ENCODE peak calls at places on chromosomes 6 and 20, in ten cellular contexts. One of them, this sample, is unnamed.

GRCh38 chr20:63163596-63164560 is 52.1 kb downstream of the YTHDF1 start:
- DNase-seq in NCI-H526 treated with DMSO at 0.1 percent for 48 hours: no peak
- DNase-seq in RWPE1: no peak
- DNase-seq in Kasumi-1: no peak
- DNase-seq in NCI-H1417: peak
- DNase-seq in NCI-H187: no peak
- DNase-seq in stimulated activated CD4-positive, alpha-beta T cell treated with anti-CD3 and anti-CD28 coated beads, Interleukin-4, amount 100 ng/mL, for 4 hours: no peak
- DNase-seq in activated CD8-positive, alpha-beta memory T cell treated with anti-CD3 and anti-CD28 coated beads, Interleukin-2, amount 50 U/mL, for 4 hours: no peak
- DNase-seq in NCI-H1694 treated with DMSO at 0.1 percent for 48 hours: no peak
- DNase-seq in GM03348: no peak
- DNase-seq in this sample: no peak

GRCh38 chr6:158584236-158584651 is 24.4 kb downstream of the TMEM181 start:
- DNase-seq in stimulated activated CD4-positive, alpha-beta T cell treated with anti-CD3 and anti-CD28 coated beads, Interleukin-4, amount 100 ng/mL, for 4 hours: no peak
- DNase-seq in NCI-H1694 treated with DMSO at 0.1 percent for 48 hours: no peak
- DNase-seq in activated CD8-positive, alpha-beta memory T cell treated with anti-CD3 and anti-CD28 coated beads, Interleukin-2, amount 50 U/mL, for 4 hours: no peak
- DNase-seq in Kasumi-1: no peak
- DNase-seq in NCI-H526 treated with DMSO at 0.1 percent for 48 hours: no peak
- DNase-seq in NCI-H187: no peak
- DNase-seq in RWPE1: no peak
- DNase-seq in GM03348: no peak
- DNase-seq in NCI-H1417: no peak
- DNase-seq in this sample: no peak

GRCh38 chr6:89042664-89043063 is 37.9 kb upstream of the PNRC1 start:
- DNase-seq in NCI-H1694 treated with DMSO at 0.1 percent for 48 hours: no peak
- DNase-seq in Kasumi-1: no peak
- DNase-seq in NCI-H526 treated with DMSO at 0.1 percent for 48 hours: no peak
- DNase-seq in RWPE1: no peak
- DNase-seq in NCI-H1417: no peak
- DNase-seq in activated CD8-positive, alpha-beta memory T cell treated with anti-CD3 and anti-CD28 coated beads, Interleukin-2, amount 50 U/mL, for 4 hours: no peak
- DNase-seq in NCI-H187: no peak
- DNase-seq in GM03348: no peak
- DNase-seq in stimulated activated CD4-positive, alpha-beta T cell treated with anti-CD3 and anti-CD28 coated beads, Interleukin-4, amount 100 ng/mL, for 4 hours: no peak
- DNase-seq in this sample: no peak

GRCh38 chr20:34017610-34018009 is 23.9 kb downstream of the RALY start:
- DNase-seq in NCI-H1694 treated with DMSO at 0.1 percent for 48 hours: no peak
- DNase-seq in NCI-H526 treated with DMSO at 0.1 percent for 48 hours: no peak
- DNase-seq in RWPE1: peak
- DNase-seq in GM03348: peak
- DNase-seq in NCI-H187: no peak
- DNase-seq in Kasumi-1: no peak
- DNase-seq in stimulated activated CD4-positive, alpha-beta T cell treated with anti-CD3 and anti-CD28 coated beads, Interleukin-4, amount 100 ng/mL, for 4 hours: no peak
- DNase-seq in activated CD8-positive, alpha-beta memory T cell treated with anti-CD3 and anti-CD28 coated beads, Interleukin-2, amount 50 U/mL, for 4 hours: no peak
- DNase-seq in NCI-H1417: no peak
- DNase-seq in this sample: no peak

GRCh38 chr6:98047881-98048280 is 764.9 kb upstream of the MMS22L start:
- DNase-seq in NCI-H1417: no peak
- DNase-seq in activated CD8-positive, alpha-beta memory T cell treated with anti-CD3 and anti-CD28 coated beads, Interleukin-2, amount 50 U/mL, for 4 hours: no peak
- DNase-seq in GM03348: no peak
- DNase-seq in stimulated activated CD4-positive, alpha-beta T cell treated with anti-CD3 and anti-CD28 coated beads, Interleukin-4, amount 100 ng/mL, for 4 hours: no peak
- DNase-seq in NCI-H187: no peak
- DNase-seq in Kasumi-1: no peak
- DNase-seq in RWPE1: no peak
- DNase-seq in NCI-H526 treated with DMSO at 0.1 percent for 48 hours: no peak
- DNase-seq in NCI-H1694 treated with DMSO at 0.1 percent for 48 hours: no peak
- DNase-seq in this sample: no peak

GRCh38 chr20:62953839-62954703 is 1.6 kb downstream of the SLC17A9 start:
- DNase-seq in GM03348: peak
- DNase-seq in RWPE1: no peak
- DNase-seq in stimulated activated CD4-positive, alpha-beta T cell treated with anti-CD3 and anti-CD28 coated beads, Interleukin-4, amount 100 ng/mL, for 4 hours: peak
- DNase-seq in NCI-H1417: peak
- DNase-seq in activated CD8-positive, alpha-beta memory T cell treated with anti-CD3 and anti-CD28 coated beads, Interleukin-2, amount 50 U/mL, for 4 hours: peak
- DNase-seq in NCI-H526 treated with DMSO at 0.1 percent for 48 hours: peak
- DNase-seq in NCI-H1694 treated with DMSO at 0.1 percent for 48 hours: no peak
- DNase-seq in Kasumi-1: peak
- DNase-seq in NCI-H187: no peak
- DNase-seq in this sample: peak

GRCh38 chr6:15577550-15578171 is 85.2 kb downstream of the DTNBP1 start:
- DNase-seq in Kasumi-1: no peak
- DNase-seq in NCI-H1417: no peak
- DNase-seq in NCI-H1694 treated with DMSO at 0.1 percent for 48 hours: no peak
- DNase-seq in NCI-H526 treated with DMSO at 0.1 percent for 48 hours: no peak
- DNase-seq in RWPE1: no peak
- DNase-seq in activated CD8-positive, alpha-beta memory T cell treated with anti-CD3 and anti-CD28 coated beads, Interleukin-2, amount 50 U/mL, for 4 hours: no peak
- DNase-seq in stimulated activated CD4-positive, alpha-beta T cell treated with anti-CD3 and anti-CD28 coated beads, Interleukin-4, amount 100 ng/mL, for 4 hours: no peak
- DNase-seq in NCI-H187: no peak
- DNase-seq in GM03348: no peak
- DNase-seq in this sample: no peak

GRCh38 chr6:107767637-107768036 is 56.5 kb downstream of the SCML4 start:
- DNase-seq in Kasumi-1: no peak
- DNase-seq in stimulated activated CD4-positive, alpha-beta T cell treated with anti-CD3 and anti-CD28 coated beads, Interleukin-4, amount 100 ng/mL, for 4 hours: no peak
- DNase-seq in NCI-H187: no peak
- DNase-seq in RWPE1: no peak
- DNase-seq in NCI-H1694 treated with DMSO at 0.1 percent for 48 hours: no peak
- DNase-seq in GM03348: no peak
- DNase-seq in activated CD8-positive, alpha-beta memory T cell treated with anti-CD3 and anti-CD28 coated beads, Interleukin-2, amount 50 U/mL, for 4 hours: no peak
- DNase-seq in NCI-H526 treated with DMSO at 0.1 percent for 48 hours: no peak
- DNase-seq in NCI-H1417: no peak
- DNase-seq in this sample: no peak

GRCh38 chr6:80642452-80642851 is 536.0 kb downstream of the BCKDHB start:
- DNase-seq in NCI-H187: no peak
- DNase-seq in GM03348: peak
- DNase-seq in NCI-H1417: no peak
- DNase-seq in stimulated activated CD4-positive, alpha-beta T cell treated with anti-CD3 and anti-CD28 coated beads, Interleukin-4, amount 100 ng/mL, for 4 hours: no peak
- DNase-seq in Kasumi-1: no peak
- DNase-seq in NCI-H1694 treated with DMSO at 0.1 percent for 48 hours: no peak
- DNase-seq in RWPE1: no peak
- DNase-seq in NCI-H526 treated with DMSO at 0.1 percent for 48 hours: no peak
- DNase-seq in activated CD8-positive, alpha-beta memory T cell treated with anti-CD3 and anti-CD28 coated beads, Interleukin-2, amount 50 U/mL, for 4 hours: no peak
- DNase-seq in this sample: no peak

GRCh38 chr6:14664112-14664592 is 546.6 kb downstream of the CD83 start:
- DNase-seq in NCI-H1417: peak
- DNase-seq in NCI-H187: no peak
- DNase-seq in NCI-H526 treated with DMSO at 0.1 percent for 48 hours: peak
- DNase-seq in NCI-H1694 treated with DMSO at 0.1 percent for 48 hours: no peak
- DNase-seq in Kasumi-1: no peak
- DNase-seq in RWPE1: no peak
- DNase-seq in activated CD8-positive, alpha-beta memory T cell treated with anti-CD3 and anti-CD28 coated beads, Interleukin-2, amount 50 U/mL, for 4 hours: no peak
- DNase-seq in stimulated activated CD4-positive, alpha-beta T cell treated with anti-CD3 and anti-CD28 coated beads, Interleukin-4, amount 100 ng/mL, for 4 hours: no peak
- DNase-seq in GM03348: no peak
- DNase-seq in this sample: no peak

GRCh38 chr20:32168184-32168910 is 39.2 kb downstream of the PLAGL2 start:
- DNase-seq in NCI-H526 treated with DMSO at 0.1 percent for 48 hours: no peak
- DNase-seq in NCI-H187: no peak
- DNase-seq in GM03348: no peak
- DNase-seq in activated CD8-positive, alpha-beta memory T cell treated with anti-CD3 and anti-CD28 coated beads, Interleukin-2, amount 50 U/mL, for 4 hours: no peak
- DNase-seq in NCI-H1694 treated with DMSO at 0.1 percent for 48 hours: no peak
- DNase-seq in Kasumi-1: no peak
- DNase-seq in RWPE1: no peak
- DNase-seq in NCI-H1417: no peak
- DNase-seq in stimulated activated CD4-positive, alpha-beta T cell treated with anti-CD3 and anti-CD28 coated beads, Interleukin-4, amount 100 ng/mL, for 4 hours: no peak
- DNase-seq in this sample: no peak

GRCh38 chr6:142605922-142606321 is 304.1 kb downstream of the ADGRG6 start:
- DNase-seq in NCI-H1417: no peak
- DNase-seq in NCI-H1694 treated with DMSO at 0.1 percent for 48 hours: no peak
- DNase-seq in activated CD8-positive, alpha-beta memory T cell treated with anti-CD3 and anti-CD28 coated beads, Interleukin-2, amount 50 U/mL, for 4 hours: no peak
- DNase-seq in Kasumi-1: peak
- DNase-seq in RWPE1: peak
- DNase-seq in GM03348: peak
- DNase-seq in NCI-H187: no peak
- DNase-seq in stimulated activated CD4-positive, alpha-beta T cell treated with anti-CD3 and anti-CD28 coated beads, Interleukin-4, amount 100 ng/mL, for 4 hours: no peak
- DNase-seq in NCI-H526 treated with DMSO at 0.1 percent for 48 hours: no peak
- DNase-seq in this sample: no peak

GRCh38 chr6:38725414-38726183 is 10.5 kb downstream of the DNAH8 start:
- DNase-seq in GM03348: no peak
- DNase-seq in Kasumi-1: no peak
- DNase-seq in NCI-H526 treated with DMSO at 0.1 percent for 48 hours: no peak
- DNase-seq in activated CD8-positive, alpha-beta memory T cell treated with anti-CD3 and anti-CD28 coated beads, Interleukin-2, amount 50 U/mL, for 4 hours: no peak
- DNase-seq in RWPE1: no peak
- DNase-seq in stimulated activated CD4-positive, alpha-beta T cell treated with anti-CD3 and anti-CD28 coated beads, Interleukin-4, amount 100 ng/mL, for 4 hours: no peak
- DNase-seq in NCI-H1694 treated with DMSO at 0.1 percent for 48 hours: no peak
- DNase-seq in NCI-H1417: peak
- DNase-seq in NCI-H187: no peak
- DNase-seq in this sample: no peak

GRCh38 chr6:117397536-117398227 is 28.1 kb downstream of the ROS1 start:
- DNase-seq in NCI-H526 treated with DMSO at 0.1 percent for 48 hours: no peak
- DNase-seq in RWPE1: no peak
- DNase-seq in Kasumi-1: no peak
- DNase-seq in stimulated activated CD4-positive, alpha-beta T cell treated with anti-CD3 and anti-CD28 coated beads, Interleukin-4, amount 100 ng/mL, for 4 hours: no peak
- DNase-seq in NCI-H1417: no peak
- DNase-seq in NCI-H187: no peak
- DNase-seq in NCI-H1694 treated with DMSO at 0.1 percent for 48 hours: no peak
- DNase-seq in GM03348: peak
- DNase-seq in activated CD8-positive, alpha-beta memory T cell treated with anti-CD3 and anti-CD28 coated beads, Interleukin-2, amount 50 U/mL, for 4 hours: no peak
- DNase-seq in this sample: no peak

GRCh38 chr6:165245716-165246115 is 63.7 kb downstream of the C6orf118 start:
- DNase-seq in activated CD8-positive, alpha-beta memory T cell treated with anti-CD3 and anti-CD28 coated beads, Interleukin-2, amount 50 U/mL, for 4 hours: no peak
- DNase-seq in GM03348: no peak
- DNase-seq in NCI-H526 treated with DMSO at 0.1 percent for 48 hours: no peak
- DNase-seq in stimulated activated CD4-positive, alpha-beta T cell treated with anti-CD3 and anti-CD28 coated beads, Interleukin-4, amount 100 ng/mL, for 4 hours: no peak
- DNase-seq in NCI-H1417: no peak
- DNase-seq in RWPE1: no peak
- DNase-seq in NCI-H187: no peak
- DNase-seq in Kasumi-1: no peak
- DNase-seq in NCI-H1694 treated with DMSO at 0.1 percent for 48 hours: no peak
- DNase-seq in this sample: no peak

GRCh38 chr6:19866900-19867627 is 29.9 kb downstream of the ID4 start:
- DNase-seq in stimulated activated CD4-positive, alpha-beta T cell treated with anti-CD3 and anti-CD28 coated beads, Interleukin-4, amount 100 ng/mL, for 4 hours: no peak
- DNase-seq in GM03348: peak
- DNase-seq in NCI-H187: no peak
- DNase-seq in RWPE1: peak
- DNase-seq in NCI-H1694 treated with DMSO at 0.1 percent for 48 hours: no peak
- DNase-seq in NCI-H1417: peak
- DNase-seq in activated CD8-positive, alpha-beta memory T cell treated with anti-CD3 and anti-CD28 coated beads, Interleukin-2, amount 50 U/mL, for 4 hours: no peak
- DNase-seq in NCI-H526 treated with DMSO at 0.1 percent for 48 hours: no peak
- DNase-seq in Kasumi-1: no peak
- DNase-seq in this sample: no peak

This sample was measured in activated CD4-positive, CD25-positive, alpha-beta regulatory T cell treated with anti-CD3 and anti-CD28 coated beads, Interleukin-2, amount 50 U/mL, for 72 hours.